ENCODE peak calls at places on chromosomes 5 and 9, in nine cellular contexts. L is breast epithelium, R is prostate gland, Z is transverse colon, O is spleen, C is sigmoid colon, G is HepG2, N is H1, A is endothelial cell of umbilical vein. Q is an unnamed sample.

GRCh38 chr5:57416246-57416996 is 66.2 kb downstream of the ACTBL2 start:
- DNase-seq in L (no peak), R (no peak), Z (no peak), O (no peak), C (no peak), G (no peak), N (no peak), A (no peak), Q (no peak)

GRCh38 chr5:146410272-146410671 is 36.9 kb upstream of the TCERG1 start:
- DNase-seq in L (no peak), R (no peak), Z (no peak), O (no peak), C (no peak), G (no peak), N (no peak), A (no peak), Q (no peak)

GRCh38 chr5:140273401-140273877 is 29.5 kb downstream of the PFDN1 start:
- DNase-seq in L (no peak), R (no peak), Z (no peak), O (no peak), C (no peak), G (no peak), N (no peak), A (no peak), Q (no peak)

GRCh38 chr5:53397845-53398244 is 82.6 kb upstream of the FST start:
- DNase-seq in L (no peak), R (no peak), Z (no peak), O (no peak), C (no peak), G (no peak), N (no peak), A (peak), Q (no peak)

GRCh38 chr5:67196537-67197059 is at the start of gene CD180:
- DNase-seq in L (no peak), R (no peak), Z (no peak), O (no peak), C (no peak), G (no peak), N (no peak), A (no peak), Q (no peak)

GRCh38 chr5:43804041-43804440 is 201.1 kb downstream of the NNT start:
- DNase-seq in L (no peak), R (no peak), Z (no peak), O (no peak), C (no peak), G (no peak), N (no peak), A (no peak), Q (no peak)

GRCh38 chr5:145775411-145775810 is 59.7 kb downstream of the PRELID2 start:
- DNase-seq in L (no peak), R (no peak), Z (no peak), O (no peak), C (no peak), G (peak), N (no peak), A (no peak), Q (no peak)

GRCh38 chr9:130713286-130713975 is 19.9 kb downstream of the EXOSC2 start:
- DNase-seq in L (no peak), R (no peak), Z (peak), O (no peak), C (peak), G (no peak), N (no peak), A (peak), Q (no peak)

GRCh38 chr9:13088734-13089427 is 190.6 kb downstream of the MPDZ start:
- DNase-seq in L (no peak), R (peak), Z (peak), O (no peak), C (no peak), G (peak), N (no peak), A (peak), Q (no peak)

GRCh38 chr9:84000186-84000585 is 19.6 kb downstream of the RMI1 start:
- DNase-seq in L (no peak), R (no peak), Z (no peak), O (no peak), C (no peak), G (no peak), N (no peak), A (no peak), Q (no peak)

GRCh38 chr9:98787766-98788335 is 8.5 kb downstream of the ANKS6 start:
- DNase-seq in L (no peak), R (no peak), Z (no peak), O (no peak), C (peak), G (no peak), N (peak), A (no peak), Q (no peak)

GRCh38 chr5:177600458-177601018 is 606 bp downstream of the B4GALT7 start:
- DNase-seq in L (no peak), R (no peak), Z (no peak), O (no peak), C (no peak), G (no peak), N (no peak), A (peak), Q (no peak)

GRCh38 chr5:73629456-73629855 is 3.5 kb downstream of the ARHGEF28 start:
- DNase-seq in L (no peak), R (no peak), Z (no peak), O (no peak), C (no peak), G (no peak), N (no peak), A (no peak), Q (no peak)

GRCh38 chr5:139640432-139641115 is 7.6 kb upstream of the CXXC5 start:
- DNase-seq in L (no peak), R (no peak), Z (no peak), O (peak), C (peak), G (no peak), N (peak), A (no peak), Q (peak)

GRCh38 chr9:6417186-6417585 is 4.2 kb downstream of the UHRF2 start:
- DNase-seq in L (no peak), R (no peak), Z (no peak), O (no peak), C (no peak), G (no peak), N (no peak), A (no peak), Q (no peak)

GRCh38 chr5:59139695-59140094 is 556.8 kb downstream of the RAB3C start:
- DNase-seq in L (no peak), R (no peak), Z (no peak), O (no peak), C (no peak), G (no peak), N (no peak), A (no peak), Q (no peak)

GRCh38 chr9:38392235-38393127 is at the start of gene ALDH1B1:
- DNase-seq in L (peak), R (peak), Z (peak), O (peak), C (peak), G (peak), N (peak), A (peak), Q (peak)

GRCh38 chr5:176180339-176180738 is 57.9 kb upstream of the SIMC1 start:
- DNase-seq in L (no peak), R (no peak), Z (no peak), O (no peak), C (no peak), G (no peak), N (no peak), A (no peak), Q (no peak)

GRCh38 chr5:67010684-67011409 is 185.8 kb downstream of the CD180 start:
- DNase-seq in L (no peak), R (peak), Z (peak), O (no peak), C (peak), G (no peak), N (no peak), A (peak), Q (no peak)

GRCh38 chr9:131838581-131839280 is 98.9 kb upstream of the RAPGEF1 start:
- DNase-seq in L (no peak), R (no peak), Z (no peak), O (no peak), C (no peak), G (no peak), N (no peak), A (no peak), Q (no peak)

GRCh38 chr5:75890546-75890945 is 173.3 kb upstream of the POC5 start:
- DNase-seq in L (no peak), R (no peak), Z (no peak), O (no peak), C (no peak), G (no peak), N (no peak), A (no peak), Q (no peak)

GRCh38 chr5:74903165-74903787 is 37.1 kb upstream of the FAM169A start:
- DNase-seq in L (peak), R (peak), Z (peak), O (no peak), C (no peak), G (peak), N (peak), A (no peak), Q (peak)

GRCh38 chr9:12274577-12274976 is 418.6 kb upstream of the TYRP1 start:
- DNase-seq in L (no peak), R (no peak), Z (no peak), O (no peak), C (no peak), G (no peak), N (no peak), A (no peak), Q (no peak)

GRCh38 chr9:121645853-121646807 is 5.3 kb upstream of the DAB2IP start:
- DNase-seq in L (no peak), R (no peak), Z (no peak), O (peak), C (no peak), G (no peak), N (no peak), A (no peak), Q (no peak)

GRCh38 chr5:159975462-159976019 is 33.4 kb upstream of the TTC1 start:
- DNase-seq in L (no peak), R (no peak), Z (no peak), O (no peak), C (no peak), G (peak), N (no peak), A (peak), Q (no peak)

GRCh38 chr9:126366366-126367011 is 39.9 kb downstream of the MVB12B start:
- DNase-seq in L (no peak), R (no peak), Z (peak), O (no peak), C (peak), G (no peak), N (no peak), A (no peak), Q (no peak)

GRCh38 chr9:125337282-125337681 is 75.7 kb downstream of the GAPVD1 start:
- DNase-seq in L (no peak), R (no peak), Z (no peak), O (no peak), C (no peak), G (no peak), N (no peak), A (no peak), Q (no peak)

GRCh38 chr5:95822408-95823240 is at the start of gene GLRX:
- DNase-seq in L (peak), R (peak), Z (peak), O (peak), C (peak), G (peak), N (peak), A (peak), Q (peak)

GRCh38 chr5:95824747-95825146 is 2.2 kb upstream of the GLRX start:
- DNase-seq in L (no peak), R (no peak), Z (no peak), O (no peak), C (no peak), G (no peak), N (no peak), A (no peak), Q (no peak)

GRCh38 chr5:95823241-95823737 is 763 bp upstream of the GLRX start:
- DNase-seq in L (no peak), R (no peak), Z (no peak), O (no peak), C (no peak), G (no peak), N (no peak), A (no peak), Q (no peak)

GRCh38 chr5:95822038-95822407 is 503 bp downstream of the GLRX start:
- DNase-seq in L (no peak), R (peak), Z (peak), O (peak), C (peak), G (no peak), N (no peak), A (peak), Q (peak)

GRCh38 chr5:95823738-95824609 is 1.4 kb upstream of the GLRX start:
- DNase-seq in L (no peak), R (no peak), Z (peak), O (peak), C (peak), G (peak), N (no peak), A (peak), Q (peak)
- TF ChIP-seq POLR2AphosphoS5 in L (peak), R (peak), Z (peak), O (peak), C (peak), G (peak), N (no peak), A (peak), Q (no peak)

DNA sequence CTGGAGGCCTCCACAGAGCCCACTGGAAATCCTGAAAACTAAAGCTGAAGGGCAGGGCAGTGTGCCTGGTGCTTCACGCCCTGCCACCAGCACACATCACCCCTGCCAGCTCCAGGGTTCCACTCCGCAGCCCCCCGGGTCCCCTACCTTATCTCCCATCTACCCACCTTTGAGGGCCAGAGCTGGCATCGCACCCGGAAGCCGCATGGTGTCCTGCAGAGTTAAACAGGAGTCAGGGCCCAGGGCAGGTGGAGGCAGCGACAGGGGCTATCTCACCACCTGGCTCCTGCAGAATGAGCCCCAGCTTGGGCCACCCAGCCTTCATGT is 18.8 kb downstream of the PDGFRB start:
- DNase-seq in L (no peak), R (no peak), Z (no peak), O (no peak), C (no peak), G (no peak), N (no peak), A (no peak), Q (no peak)
- H3K27ac ChIP-seq in L (peak), R (peak), Z (peak), O (peak), C (peak), G (peak), N (no peak), A (no peak), Q (peak)

GRCh38 chr5:173887610-173888472 is at the start of gene CPEB4:
- DNase-seq in L (peak), R (peak), Z (peak), O (peak), C (peak), G (peak), N (peak), A (peak), Q (peak)
- TF ChIP-seq POLR2A in L (peak), R (peak), Z (peak), O (peak), C (peak), G (peak), N (no peak), A (peak), Q (no peak)

DNA sequence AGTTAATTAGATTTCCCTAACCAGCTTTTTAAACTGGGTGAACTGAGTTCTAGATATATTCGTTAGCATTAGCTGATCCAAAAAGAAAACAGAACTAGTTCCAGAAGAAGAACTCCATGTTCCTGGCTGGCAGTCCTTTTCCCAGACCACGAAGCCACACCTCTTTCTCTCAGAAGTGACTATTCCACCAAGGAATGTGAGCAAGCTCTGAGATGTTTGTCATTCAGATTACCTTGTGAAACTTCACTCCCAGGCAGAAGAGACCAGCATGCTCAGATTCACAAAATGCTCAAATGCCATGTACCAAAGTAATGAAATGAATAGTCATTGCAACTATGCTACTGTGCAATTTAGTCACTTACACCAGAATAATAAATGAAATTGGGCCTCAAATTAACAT is 4.4 kb upstream of the SSBP2 start:
- DNase-seq in L (no peak), R (peak), Z (peak), O (no peak), C (peak), G (peak), N (no peak), A (peak), Q (peak)
- TF ChIP-seq POLR2AphosphoS5 in L (peak), R (peak), Z (peak), O (no peak), C (peak), G (no peak), N (no peak), A (no peak), Q (peak)